ENCODE peak calls at places on chromosome 10, in ten cellular contexts. One of them, this sample, is unnamed.

GRCh38 chr10:5959116-5959515 is 18.2 kb downstream of the IL15RA start:
- DNase-seq in AG09319: no peak
- DNase-seq in stimulated activated naive B cell treated with anti-CD40 and anti-IgM and Interleukin-4, amounts not matched to agents 10 μg/mL and 1 μg/mL and 100 μg/mL, for 72 hours: no peak
- DNase-seq in kidney tubule cell: no peak
- DNase-seq in hypothalamus: no peak
- DNase-seq in coronary artery: peak
- DNase-seq in stimulated activated CD4-positive, alpha-beta T cell treated with anti-CD3 and anti-CD28 coated beads, Interleukin-4, amount 100 ng/mL, for 48 hours: no peak
- DNase-seq in NCI-H1092: no peak
- DNase-seq in dorsolateral prefrontal cortex: peak
- DNase-seq in cardiac muscle cell: no peak
- DNase-seq in this sample: no peak

GRCh38 chr10:132506711-132507466 is 30.7 kb upstream of the INPP5A start:
- DNase-seq in AG09319: peak
- DNase-seq in kidney tubule cell: no peak
- DNase-seq in NCI-H1092: no peak
- DNase-seq in dorsolateral prefrontal cortex: peak
- DNase-seq in cardiac muscle cell: peak
- DNase-seq in hypothalamus: no peak
- DNase-seq in stimulated activated CD4-positive, alpha-beta T cell treated with anti-CD3 and anti-CD28 coated beads, Interleukin-4, amount 100 ng/mL, for 48 hours: no peak
- DNase-seq in stimulated activated naive B cell treated with anti-CD40 and anti-IgM and Interleukin-4, amounts not matched to agents 10 μg/mL and 1 μg/mL and 100 μg/mL, for 72 hours: no peak
- DNase-seq in coronary artery: peak
- DNase-seq in this sample: no peak

GRCh38 chr10:32888161-32888927 is 69.7 kb downstream of the ITGB1 start:
- DNase-seq in AG09319: no peak
- DNase-seq in dorsolateral prefrontal cortex: no peak
- DNase-seq in NCI-H1092: no peak
- DNase-seq in stimulated activated naive B cell treated with anti-CD40 and anti-IgM and Interleukin-4, amounts not matched to agents 10 μg/mL and 1 μg/mL and 100 μg/mL, for 72 hours: no peak
- DNase-seq in hypothalamus: no peak
- DNase-seq in coronary artery: no peak
- DNase-seq in stimulated activated CD4-positive, alpha-beta T cell treated with anti-CD3 and anti-CD28 coated beads, Interleukin-4, amount 100 ng/mL, for 48 hours: no peak
- DNase-seq in cardiac muscle cell: no peak
- DNase-seq in kidney tubule cell: no peak
- DNase-seq in this sample: no peak

GRCh38 chr10:125840955-125841354 is 17.6 kb downstream of the BCCIP start:
- DNase-seq in kidney tubule cell: no peak
- DNase-seq in stimulated activated CD4-positive, alpha-beta T cell treated with anti-CD3 and anti-CD28 coated beads, Interleukin-4, amount 100 ng/mL, for 48 hours: no peak
- DNase-seq in coronary artery: no peak
- DNase-seq in dorsolateral prefrontal cortex: no peak
- DNase-seq in NCI-H1092: no peak
- DNase-seq in cardiac muscle cell: no peak
- DNase-seq in stimulated activated naive B cell treated with anti-CD40 and anti-IgM and Interleukin-4, amounts not matched to agents 10 μg/mL and 1 μg/mL and 100 μg/mL, for 72 hours: no peak
- DNase-seq in hypothalamus: no peak
- DNase-seq in AG09319: no peak
- DNase-seq in this sample: no peak

GRCh38 chr10:86439544-86439943 is 72.9 kb upstream of the GRID1 start:
- DNase-seq in stimulated activated naive B cell treated with anti-CD40 and anti-IgM and Interleukin-4, amounts not matched to agents 10 μg/mL and 1 μg/mL and 100 μg/mL, for 72 hours: no peak
- DNase-seq in dorsolateral prefrontal cortex: no peak
- DNase-seq in NCI-H1092: no peak
- DNase-seq in AG09319: peak
- DNase-seq in stimulated activated CD4-positive, alpha-beta T cell treated with anti-CD3 and anti-CD28 coated beads, Interleukin-4, amount 100 ng/mL, for 48 hours: no peak
- DNase-seq in coronary artery: no peak
- DNase-seq in kidney tubule cell: peak
- DNase-seq in hypothalamus: peak
- DNase-seq in cardiac muscle cell: peak
- DNase-seq in this sample: no peak

GRCh38 chr10:71214641-71215160 is 2.3 kb downstream of the UNC5B start:
- DNase-seq in coronary artery: peak
- DNase-seq in stimulated activated CD4-positive, alpha-beta T cell treated with anti-CD3 and anti-CD28 coated beads, Interleukin-4, amount 100 ng/mL, for 48 hours: no peak
- DNase-seq in stimulated activated naive B cell treated with anti-CD40 and anti-IgM and Interleukin-4, amounts not matched to agents 10 μg/mL and 1 μg/mL and 100 μg/mL, for 72 hours: no peak
- DNase-seq in dorsolateral prefrontal cortex: no peak
- DNase-seq in AG09319: no peak
- DNase-seq in kidney tubule cell: no peak
- DNase-seq in cardiac muscle cell: no peak
- DNase-seq in hypothalamus: no peak
- DNase-seq in NCI-H1092: no peak
- DNase-seq in this sample: no peak

GRCh38 chr10:1009071-1009494 is 16.6 kb downstream of the IDI2 start:
- DNase-seq in cardiac muscle cell: no peak
- DNase-seq in stimulated activated CD4-positive, alpha-beta T cell treated with anti-CD3 and anti-CD28 coated beads, Interleukin-4, amount 100 ng/mL, for 48 hours: no peak
- DNase-seq in AG09319: no peak
- DNase-seq in NCI-H1092: no peak
- DNase-seq in dorsolateral prefrontal cortex: no peak
- DNase-seq in hypothalamus: no peak
- DNase-seq in kidney tubule cell: no peak
- DNase-seq in stimulated activated naive B cell treated with anti-CD40 and anti-IgM and Interleukin-4, amounts not matched to agents 10 μg/mL and 1 μg/mL and 100 μg/mL, for 72 hours: no peak
- DNase-seq in coronary artery: no peak
- DNase-seq in this sample: no peak

GRCh38 chr10:35027567-35027966 is 62.6 kb downstream of the CUL2 start:
- DNase-seq in stimulated activated CD4-positive, alpha-beta T cell treated with anti-CD3 and anti-CD28 coated beads, Interleukin-4, amount 100 ng/mL, for 48 hours: no peak
- DNase-seq in AG09319: no peak
- DNase-seq in kidney tubule cell: peak
- DNase-seq in hypothalamus: no peak
- DNase-seq in dorsolateral prefrontal cortex: no peak
- DNase-seq in cardiac muscle cell: peak
- DNase-seq in stimulated activated naive B cell treated with anti-CD40 and anti-IgM and Interleukin-4, amounts not matched to agents 10 μg/mL and 1 μg/mL and 100 μg/mL, for 72 hours: no peak
- DNase-seq in coronary artery: no peak
- DNase-seq in NCI-H1092: no peak
- DNase-seq in this sample: no peak

GRCh38 chr10:28587270-28587969 is 54.5 kb downstream of the WAC start:
- DNase-seq in NCI-H1092: no peak
- DNase-seq in AG09319: peak
- DNase-seq in stimulated activated CD4-positive, alpha-beta T cell treated with anti-CD3 and anti-CD28 coated beads, Interleukin-4, amount 100 ng/mL, for 48 hours: no peak
- DNase-seq in dorsolateral prefrontal cortex: no peak
- DNase-seq in cardiac muscle cell: peak
- DNase-seq in kidney tubule cell: no peak
- DNase-seq in stimulated activated naive B cell treated with anti-CD40 and anti-IgM and Interleukin-4, amounts not matched to agents 10 μg/mL and 1 μg/mL and 100 μg/mL, for 72 hours: no peak
- DNase-seq in hypothalamus: no peak
- DNase-seq in coronary artery: no peak
- DNase-seq in this sample: no peak